ENCODE peak calls at places on chromosomes 12 and 14, in eight cellular contexts. R is neuronal stem cell, M is H9, D is IMR-90, U is adipocyte, G is SK-N-SH, Y is H1, Z is astrocyte. P is an unnamed sample.

GRCh38 chr12:15863984-15864383 is 18.2 kb upstream of the STRAP start:
- DNase-seq in R (no peak), M (no peak), D (no peak), U (no peak), G (no peak), Y (no peak), Z (no peak), P (no peak)

GRCh38 chr14:35287481-35288013 is 4.6 kb upstream of the PSMA6 start:
- DNase-seq in R (no peak), M (no peak), D (no peak), U (no peak), G (no peak), Y (no peak), Z (peak; percentile 4), P (no peak)

GRCh38 chr14:61080591-61081010 is 99.6 kb downstream of the SLC38A6 start:
- DNase-seq in R (no peak), M (peak; percentile 39), D (peak; percentile 83), U (peak; percentile 84), G (no peak), Y (no peak), Z (peak; percentile 93), P (no peak)

GRCh38 chr14:43729149-43729548 is 777.9 kb downstream of the FSCB start:
- DNase-seq in R (peak; percentile 1), M (no peak), D (no peak), U (no peak), G (no peak), Y (no peak), Z (no peak), P (no peak)

GRCh38 chr14:76861574-76862255 is 35.5 kb downstream of the LRRC74A start:
- DNase-seq in R (no peak), M (no peak), D (no peak), U (no peak), G (no peak), Y (no peak), Z (no peak), P (no peak)

GRCh38 chr14:94681300-94682060 is 69.3 kb downstream of the SERPINA3 start:
- DNase-seq in R (no peak), M (peak; percentile 79), D (peak; percentile 42), U (peak; percentile 61), G (peak; percentile 59), Y (no peak), Z (peak; percentile 7), P (peak; percentile 24)

GRCh38 chr12:98684199-98684598 is 39.1 kb downstream of the APAF1 start:
- DNase-seq in R (no peak), M (no peak), D (no peak), U (no peak), G (no peak), Y (no peak), Z (no peak), P (no peak)

GRCh38 chr12:70606001-70606400 is 31.2 kb downstream of the PTPRB start:
- DNase-seq in R (no peak), M (no peak), D (peak; percentile 56), U (no peak), G (no peak), Y (no peak), Z (peak; percentile 54), P (no peak)

GRCh38 chr14:69152181-69152943 is 557 bp downstream of the DCAF5 start:
- DNase-seq in R (peak; percentile 42), M (peak; percentile 74), D (no peak), U (peak; percentile 72), G (peak; percentile 67), Y (peak; percentile 69), Z (peak; percentile 28), P (no peak)

GRCh38 chr12:98064501-98064900 is 450.9 kb upstream of the TMPO start:
- DNase-seq in R (no peak), M (no peak), D (no peak), U (no peak), G (no peak), Y (no peak), Z (no peak), P (no peak)

GRCh38 chr14:21231020-21231652 is 38.1 kb downstream of the HNRNPC start:
- DNase-seq in R (no peak), M (no peak), D (no peak), U (no peak), G (no peak), Y (no peak), Z (no peak), P (no peak)

GRCh38 chr12:122121341-122122192 is 43.0 kb downstream of the MLXIP start:
- DNase-seq in R (no peak), M (no peak), D (no peak), U (no peak), G (no peak), Y (no peak), Z (no peak), P (no peak)

GRCh38 chr12:64256166-64256800 is 34.2 kb upstream of the KICS2 start:
- DNase-seq in R (peak; percentile 44), M (no peak), D (peak; percentile 67), U (peak; percentile 94), G (peak; percentile 48), Y (no peak), Z (peak; percentile 36), P (no peak)

GRCh38 chr12:85804663-85805062 is 31.5 kb downstream of the RASSF9 start:
- DNase-seq in R (no peak), M (no peak), D (no peak), U (peak; percentile 53), G (no peak), Y (no peak), Z (peak; percentile 88), P (no peak)

DNA sequence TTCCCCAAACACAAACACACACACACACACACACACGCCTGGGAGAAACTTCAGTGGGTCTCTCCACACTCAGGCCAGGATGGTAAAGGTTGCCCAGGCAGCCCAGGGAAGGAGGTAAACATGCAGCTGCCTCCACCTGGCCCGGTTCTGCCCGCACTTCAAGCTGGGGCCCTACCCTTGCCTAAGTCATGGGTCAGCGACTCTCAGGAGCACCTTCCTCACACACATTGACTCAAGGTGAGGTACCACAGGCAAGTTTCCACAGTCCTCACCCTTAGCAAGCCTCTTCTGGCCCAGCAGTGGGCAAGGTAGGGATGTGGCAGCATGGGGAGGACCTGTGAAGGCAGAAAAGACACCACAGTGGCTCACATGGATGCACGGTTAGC is 14.1 kb upstream of the FAIM2 start:
- DNase-seq in R (no peak), M (peak; percentile 25), D (no peak), U (no peak), G (no peak), Y (no peak), Z (no peak), P (no peak)
- H3K9ac ChIP-seq in R (no peak overlapping the region), M (no peak overlapping the region), D (no peak overlapping the region), U (no peak overlapping the region), G (no peak overlapping the region), Y (no peak overlapping the region), Z (no peak overlapping the region), P (no peak overlapping the region)

GRCh38 chr12:113062502-113063395 is 6.2 kb downstream of the DTX1 start:
- DNase-seq in R (peak; percentile 24), M (peak; percentile 28), D (no peak), U (no peak), G (peak; percentile 23), Y (no peak), Z (no peak), P (no peak)

GRCh38 chr12:113061061-113061694 is 4.6 kb downstream of the DTX1 start:
- DNase-seq in R (no peak), M (peak; percentile 23), D (no peak), U (no peak), G (peak; percentile 67), Y (no peak), Z (no peak), P (no peak)

GRCh38 chr12:113058553-113058952 is 2.0 kb downstream of the DTX1 start:
- DNase-seq in R (no peak), M (no peak), D (no peak), U (no peak), G (no peak), Y (no peak), Z (no peak), P (no peak)

GRCh38 chr12:113059071-113059595 is 2.6 kb downstream of the DTX1 start:
- DNase-seq in R (no peak), M (no peak), D (no peak), U (no peak), G (no peak), Y (no peak), Z (no peak), P (no peak)

DNA sequence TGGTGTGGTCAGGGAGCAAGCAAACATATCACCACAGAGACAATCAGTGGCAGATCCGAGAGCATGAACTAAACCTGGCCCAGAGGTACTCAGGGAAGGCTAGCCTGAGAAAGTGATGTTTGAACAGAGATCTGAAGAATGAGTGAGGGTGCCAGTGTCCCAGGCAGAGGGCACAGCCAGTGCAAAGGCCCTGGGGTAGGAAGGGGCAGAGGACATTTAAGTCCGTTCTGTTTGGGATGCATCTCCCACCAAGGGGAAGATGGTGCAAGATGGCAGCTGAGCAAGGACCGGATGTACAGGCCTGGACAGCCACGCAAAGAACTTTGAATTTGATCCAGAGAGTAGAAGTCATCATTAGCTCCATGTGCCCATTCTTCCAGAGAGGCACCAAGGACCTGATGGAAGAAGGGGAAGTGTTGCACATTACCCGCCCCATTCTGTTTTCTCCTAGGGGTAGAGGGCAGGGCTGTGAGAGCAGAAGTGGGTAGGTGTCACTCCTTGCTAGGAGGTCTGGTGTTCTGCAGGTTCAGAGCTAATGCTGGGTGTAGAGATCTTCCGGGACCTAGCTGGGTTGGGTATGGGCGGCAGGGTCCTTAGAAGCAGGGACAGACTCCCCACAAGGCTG is 3.9 kb downstream of the DTX1 start:
- DNase-seq in R (no peak), M (no peak), D (no peak), U (no peak), G (no peak), Y (no peak), Z (no peak), P (no peak)
- H3K9ac ChIP-seq in R (no peak overlapping the region), M (no peak overlapping the region), D (no peak overlapping the region), U (no peak overlapping the region), G (no peak overlapping the region), Y (no peak overlapping the region), Z (no peak overlapping the region), P (no peak overlapping the region)

GRCh38 chr12:62646566-62646965 is 179.9 kb downstream of the MON2 start:
- DNase-seq in R (no peak), M (no peak), D (no peak), U (no peak), G (no peak), Y (no peak), Z (no peak), P (no peak)

GRCh38 chr12:62642509-62642908 is 175.9 kb downstream of the MON2 start:
- DNase-seq in R (no peak), M (no peak), D (no peak), U (no peak), G (no peak), Y (no peak), Z (no peak), P (no peak)

GRCh38 chr12:62640910-62641448 is 174.4 kb downstream of the MON2 start:
- DNase-seq in R (no peak), M (no peak), D (peak; percentile 68), U (peak; percentile 15), G (no peak), Y (no peak), Z (peak; percentile 47), P (no peak)

GRCh38 chr12:62647586-62647985 is 181.0 kb downstream of the MON2 start:
- DNase-seq in R (no peak), M (no peak), D (no peak), U (peak; percentile 18), G (no peak), Y (no peak), Z (no peak), P (no peak)

GRCh38 chr12:62643470-62643869 is 176.8 kb downstream of the MON2 start:
- DNase-seq in R (no peak), M (no peak), D (peak; percentile 10), U (no peak), G (no peak), Y (no peak), Z (peak; percentile 39), P (no peak)
- H3K9ac ChIP-seq in R (no peak overlapping the region), M (no peak overlapping the region), D (no peak overlapping the region), U (no peak overlapping the region), G (no peak overlapping the region), Y (no peak overlapping the region), Z (no peak overlapping the region), P (no peak overlapping the region)

GRCh38 chr12:13911756-13912554 is 69.4 kb downstream of the GRIN2B start:
- DNase-seq in R (no peak), M (no peak), D (no peak), U (no peak), G (no peak), Y (no peak), Z (no peak), P (no peak)
- H3K9ac ChIP-seq in R (no peak overlapping the region), M (no peak overlapping the region), D (no peak overlapping the region), U (no peak overlapping the region), G (no peak overlapping the region), Y (no peak overlapping the region), Z (no peak overlapping the region), P (no peak overlapping the region)